ENCODE peak calls at places on chromosome 11, in six cellular contexts. One of them, this sample, is unnamed.

GRCh38 chr11:40285520-40285919 is 1173.9 kb downstream of the LRRC4C start:
- DNase-seq in Panc1: no peak
- DNase-seq in heart right ventricle: no peak
- DNase-seq in brain microvascular endothelial cell: no peak
- DNase-seq in astrocyte: no peak
- DNase-seq in Peyer's patch: no peak
- DNase-seq in this sample: no peak

GRCh38 chr11:18209058-18209457 is 27.5 kb downstream of the SAA4 start:
- DNase-seq in Panc1: no peak
- DNase-seq in heart right ventricle: no peak
- DNase-seq in brain microvascular endothelial cell: no peak
- DNase-seq in astrocyte: no peak
- DNase-seq in Peyer's patch: no peak
- DNase-seq in this sample: no peak

GRCh38 chr11:20112291-20113146 is 47.8 kb downstream of the DBX1 start:
- DNase-seq in Panc1: peak
- DNase-seq in heart right ventricle: peak
- DNase-seq in brain microvascular endothelial cell: peak
- DNase-seq in astrocyte: peak
- DNase-seq in Peyer's patch: peak
- DNase-seq in this sample: peak

GRCh38 chr11:12691473-12691872 is 17.3 kb downstream of the TEAD1 start:
- DNase-seq in Panc1: no peak
- DNase-seq in heart right ventricle: no peak
- DNase-seq in brain microvascular endothelial cell: peak
- DNase-seq in astrocyte: peak
- DNase-seq in Peyer's patch: no peak
- DNase-seq in this sample: no peak

GRCh38 chr11:110077866-110078325 is 15.3 kb upstream of the ZC3H12C start:
- DNase-seq in Panc1: no peak
- DNase-seq in heart right ventricle: no peak
- DNase-seq in brain microvascular endothelial cell: peak
- DNase-seq in astrocyte: peak
- DNase-seq in Peyer's patch: no peak
- DNase-seq in this sample: peak

GRCh38 chr11:45904309-45904915 is 2.7 kb downstream of the FREY1 start:
- DNase-seq in Panc1: no peak
- DNase-seq in heart right ventricle: no peak
- DNase-seq in brain microvascular endothelial cell: no peak
- DNase-seq in astrocyte: no peak
- DNase-seq in Peyer's patch: peak
- DNase-seq in this sample: no peak

GRCh38 chr11:115132829-115133228 is 371.4 kb downstream of the CADM1 start:
- DNase-seq in Panc1: no peak
- DNase-seq in heart right ventricle: no peak
- DNase-seq in brain microvascular endothelial cell: no peak
- DNase-seq in astrocyte: no peak
- DNase-seq in Peyer's patch: no peak
- DNase-seq in this sample: no peak

GRCh38 chr11:65977621-65978390 is 16.3 kb downstream of the SART1 start:
- DNase-seq in Panc1: no peak
- DNase-seq in heart right ventricle: no peak
- DNase-seq in brain microvascular endothelial cell: no peak
- DNase-seq in astrocyte: no peak
- DNase-seq in Peyer's patch: no peak
- DNase-seq in this sample: no peak

GRCh38 chr11:129331217-129331616 is 44.4 kb upstream of the BARX2 start:
- DNase-seq in Panc1: no peak
- DNase-seq in heart right ventricle: no peak
- DNase-seq in brain microvascular endothelial cell: no peak
- DNase-seq in astrocyte: peak
- DNase-seq in Peyer's patch: peak
- DNase-seq in this sample: no peak

GRCh38 chr11:27697679-27698275 is 2.5 kb downstream of the BDNF start:
- DNase-seq in Panc1: no peak
- DNase-seq in heart right ventricle: no peak
- DNase-seq in brain microvascular endothelial cell: no peak
- DNase-seq in astrocyte: peak
- DNase-seq in Peyer's patch: no peak
- DNase-seq in this sample: no peak

GRCh38 chr11:116035972-116036371 is 531.8 kb upstream of the CADM1 start:
- DNase-seq in Panc1: no peak
- DNase-seq in heart right ventricle: no peak
- DNase-seq in brain microvascular endothelial cell: no peak
- DNase-seq in astrocyte: no peak
- DNase-seq in Peyer's patch: no peak
- DNase-seq in this sample: no peak

DNA sequence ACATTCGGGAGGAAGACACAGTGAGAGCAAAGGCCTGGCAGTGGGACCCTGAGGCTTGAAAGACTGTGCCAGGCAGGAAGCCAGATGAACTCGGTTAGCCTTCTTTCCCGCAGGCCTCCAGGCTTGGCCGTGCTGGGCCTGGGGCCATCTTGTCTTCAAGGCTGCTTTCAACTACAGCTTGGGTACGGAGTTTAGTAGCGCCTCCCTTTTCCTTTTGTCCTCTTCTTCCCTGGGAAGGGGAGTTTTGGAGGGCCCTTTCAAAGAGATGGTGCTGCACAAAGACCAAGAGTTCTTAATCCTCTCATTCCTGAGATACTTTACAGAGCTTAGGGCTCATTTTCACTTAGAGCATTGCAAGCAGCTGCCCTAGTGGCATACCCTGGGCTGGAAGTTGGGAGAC is 87.5 kb downstream of the TP53I11 start:
- DNase-seq in Panc1: no peak
- DNase-seq in heart right ventricle: no peak
- DNase-seq in brain microvascular endothelial cell: no peak
- DNase-seq in astrocyte: peak
- DNase-seq in Peyer's patch: no peak
- DNase-seq in this sample: no peak
- H3K27ac ChIP-seq in Panc1: peak
- H3K27ac ChIP-seq in heart right ventricle: peak
- H3K27ac ChIP-seq in brain microvascular endothelial cell: no peak
- H3K27ac ChIP-seq in astrocyte: no peak
- H3K27ac ChIP-seq in Peyer's patch: no peak
- H3K27ac ChIP-seq in this sample: no peak

GRCh38 chr11:64484308-64485061 is 106.5 kb upstream of the SLC22A12 start:
- DNase-seq in Panc1: no peak
- DNase-seq in heart right ventricle: no peak
- DNase-seq in brain microvascular endothelial cell: no peak
- DNase-seq in astrocyte: no peak
- DNase-seq in Peyer's patch: no peak
- DNase-seq in this sample: no peak
- TF ChIP-seq CTCF in Panc1: no peak
- TF ChIP-seq CTCF in heart right ventricle: no peak
- TF ChIP-seq CTCF in brain microvascular endothelial cell: no peak
- TF ChIP-seq CTCF in astrocyte: no peak
- TF ChIP-seq CTCF in Peyer's patch: no peak
- TF ChIP-seq CTCF in this sample: no peak

DNA sequence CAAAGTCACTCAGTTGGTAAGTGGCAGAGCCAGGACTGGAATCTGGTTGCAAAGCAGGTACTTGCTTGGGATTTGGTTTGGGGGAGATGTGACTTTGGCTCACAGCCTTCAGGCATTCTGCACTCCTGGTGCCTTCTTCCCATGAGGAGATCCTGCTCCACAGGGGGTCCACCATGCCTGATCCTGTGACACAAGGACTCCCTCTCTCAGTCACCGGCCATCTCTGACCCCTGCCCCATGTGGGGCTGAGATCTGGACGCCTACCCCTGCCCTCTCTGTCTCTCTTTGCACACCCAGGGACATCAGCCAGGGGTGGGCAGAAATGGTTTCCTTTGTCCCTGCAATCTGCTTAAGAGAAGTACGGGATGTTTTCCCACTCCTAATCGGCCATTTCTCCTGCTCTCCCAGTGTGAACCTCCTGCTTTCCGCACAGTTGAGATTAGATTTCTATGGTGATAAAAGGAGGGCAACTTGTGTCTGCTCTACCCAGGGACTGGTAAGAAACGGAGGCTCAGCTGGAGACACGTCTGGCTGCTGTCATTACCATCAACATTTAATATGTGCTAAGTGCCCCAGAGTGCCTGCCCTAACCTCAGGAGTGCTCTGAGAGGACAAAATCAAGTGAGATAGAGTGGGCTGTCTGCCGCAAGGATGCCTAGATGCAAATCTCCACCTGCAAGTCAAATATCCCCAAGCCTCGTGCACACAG is 11.1 kb upstream of the FXYD6 start:
- DNase-seq in Panc1: no peak
- DNase-seq in heart right ventricle: no peak
- DNase-seq in brain microvascular endothelial cell: no peak
- DNase-seq in astrocyte: no peak
- DNase-seq in Peyer's patch: peak
- DNase-seq in this sample: no peak
- H3K27ac ChIP-seq in Panc1: no peak
- H3K27ac ChIP-seq in heart right ventricle: peak
- H3K27ac ChIP-seq in brain microvascular endothelial cell: no peak
- H3K27ac ChIP-seq in astrocyte: no peak
- H3K27ac ChIP-seq in Peyer's patch: no peak
- H3K27ac ChIP-seq in this sample: no peak

DNA sequence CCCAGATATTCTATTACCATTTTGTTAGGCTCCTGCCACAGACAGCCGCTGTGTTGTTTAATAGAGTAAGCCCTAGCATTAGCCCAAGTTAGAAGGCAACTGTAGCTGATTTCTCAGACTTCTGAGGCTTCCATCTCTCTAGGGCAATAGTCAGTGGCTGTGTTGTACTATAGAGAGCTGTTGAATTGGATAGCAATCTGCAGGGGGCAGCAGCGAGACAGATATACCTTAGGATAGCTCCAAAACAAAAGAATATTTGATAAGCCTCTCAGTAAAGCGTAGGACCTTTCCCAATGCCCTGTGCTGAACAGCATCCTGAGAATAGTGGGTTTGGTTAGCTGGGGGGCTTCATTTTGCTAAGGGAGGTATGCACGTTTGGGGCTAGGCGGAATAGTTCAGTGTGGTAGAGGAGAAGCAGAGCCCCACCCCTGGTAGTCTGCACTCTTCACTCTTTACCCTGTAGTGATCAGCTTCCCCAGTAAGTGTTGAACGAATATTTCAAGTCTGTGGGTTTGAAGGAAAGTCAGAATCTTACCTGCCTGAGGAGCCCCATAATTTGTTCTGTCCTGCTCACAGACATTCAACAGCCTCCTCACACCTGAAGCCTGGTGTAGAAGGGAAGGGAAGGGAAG is 515.1 kb downstream of the INSC start:
- DNase-seq in Panc1: no peak
- DNase-seq in heart right ventricle: no peak
- DNase-seq in brain microvascular endothelial cell: peak
- DNase-seq in astrocyte: no peak
- DNase-seq in Peyer's patch: peak
- DNase-seq in this sample: peak
- TF ChIP-seq CTCF in Panc1: peak
- TF ChIP-seq CTCF in heart right ventricle: peak
- TF ChIP-seq CTCF in brain microvascular endothelial cell: peak
- TF ChIP-seq CTCF in astrocyte: no peak
- TF ChIP-seq CTCF in Peyer's patch: peak
- TF ChIP-seq CTCF in this sample: no peak

GRCh38 chr11:78314753-78315152 is 102.9 kb downstream of the GAB2 start:
- DNase-seq in Panc1: no peak
- DNase-seq in heart right ventricle: no peak
- DNase-seq in brain microvascular endothelial cell: no peak
- DNase-seq in astrocyte: no peak
- DNase-seq in Peyer's patch: no peak
- DNase-seq in this sample: no peak

GRCh38 chr11:78319453-78319955 is 98.1 kb downstream of the GAB2 start:
- DNase-seq in Panc1: no peak
- DNase-seq in heart right ventricle: no peak
- DNase-seq in brain microvascular endothelial cell: peak
- DNase-seq in astrocyte: no peak
- DNase-seq in Peyer's patch: peak
- DNase-seq in this sample: no peak

GRCh38 chr11:78315724-78316123 is 101.9 kb downstream of the GAB2 start:
- DNase-seq in Panc1: no peak
- DNase-seq in heart right ventricle: no peak
- DNase-seq in brain microvascular endothelial cell: no peak
- DNase-seq in astrocyte: no peak
- DNase-seq in Peyer's patch: no peak
- DNase-seq in this sample: no peak

GRCh38 chr11:78318733-78319132 is 98.9 kb downstream of the GAB2 start:
- DNase-seq in Panc1: no peak
- DNase-seq in heart right ventricle: no peak
- DNase-seq in brain microvascular endothelial cell: no peak
- DNase-seq in astrocyte: no peak
- DNase-seq in Peyer's patch: no peak
- DNase-seq in this sample: no peak

DNA sequence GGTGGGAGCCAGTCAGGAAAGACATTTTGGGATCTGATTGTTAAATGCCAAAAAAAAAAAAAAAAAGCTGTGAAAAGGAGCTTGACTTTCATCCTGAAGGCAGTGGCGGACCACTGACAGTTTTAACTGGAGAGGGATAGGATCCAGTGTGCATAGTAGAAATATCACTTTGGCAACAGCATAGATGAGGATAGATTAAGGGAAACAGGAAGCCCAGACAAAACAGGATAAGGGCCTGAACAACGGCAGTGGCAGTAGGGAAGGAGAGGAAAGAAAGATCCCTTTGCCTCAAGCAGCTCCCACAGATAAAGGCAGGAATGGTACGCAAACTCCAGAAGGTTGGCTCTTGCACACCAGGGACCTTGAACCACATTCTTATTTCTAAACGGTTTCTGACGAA is 99.3 kb downstream of the GAB2 start:
- DNase-seq in Panc1: no peak
- DNase-seq in heart right ventricle: no peak
- DNase-seq in brain microvascular endothelial cell: no peak
- DNase-seq in astrocyte: no peak
- DNase-seq in Peyer's patch: no peak
- DNase-seq in this sample: no peak
- H3K27ac ChIP-seq in Panc1: no peak
- H3K27ac ChIP-seq in heart right ventricle: peak
- H3K27ac ChIP-seq in brain microvascular endothelial cell: no peak
- H3K27ac ChIP-seq in astrocyte: no peak
- H3K27ac ChIP-seq in Peyer's patch: no peak
- H3K27ac ChIP-seq in this sample: no peak

DNA sequence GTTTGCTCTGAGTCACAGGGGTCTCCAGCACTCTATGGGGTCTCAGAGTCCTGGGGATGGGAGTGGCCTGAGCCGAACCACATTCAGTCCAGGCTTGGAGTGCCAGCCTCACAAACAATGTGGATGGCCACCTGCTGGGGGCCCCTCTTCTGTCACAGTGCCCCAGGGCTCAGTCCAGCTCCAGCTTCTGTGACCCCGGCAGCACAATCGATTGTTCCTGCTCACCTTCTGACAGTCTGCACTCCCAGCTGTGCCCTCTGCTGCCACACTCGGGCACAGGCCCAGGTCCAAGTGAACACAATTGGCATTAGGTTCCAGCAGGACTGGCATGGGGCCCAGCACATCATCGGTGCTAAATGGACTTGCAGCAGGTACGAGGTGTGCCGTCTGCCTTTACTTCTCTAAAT is 84.8 kb downstream of the TP53I11 start:
- DNase-seq in Panc1: no peak
- DNase-seq in heart right ventricle: peak
- DNase-seq in brain microvascular endothelial cell: no peak
- DNase-seq in astrocyte: no peak
- DNase-seq in Peyer's patch: peak
- DNase-seq in this sample: no peak
- TF ChIP-seq CTCF in Panc1: no peak
- TF ChIP-seq CTCF in heart right ventricle: peak
- TF ChIP-seq CTCF in brain microvascular endothelial cell: no peak
- TF ChIP-seq CTCF in astrocyte: no peak
- TF ChIP-seq CTCF in Peyer's patch: no peak
- TF ChIP-seq CTCF in this sample: no peak

GRCh38 chr11:34356576-34356917 is 1.3 kb downstream of the ABTB2 start:
- DNase-seq in Panc1: no peak
- DNase-seq in heart right ventricle: no peak
- DNase-seq in brain microvascular endothelial cell: peak
- DNase-seq in astrocyte: peak
- DNase-seq in Peyer's patch: peak
- DNase-seq in this sample: peak
- H3K27ac ChIP-seq in Panc1: peak
- H3K27ac ChIP-seq in heart right ventricle: peak
- H3K27ac ChIP-seq in brain microvascular endothelial cell: no peak
- H3K27ac ChIP-seq in astrocyte: no peak
- H3K27ac ChIP-seq in Peyer's patch: no peak
- H3K27ac ChIP-seq in this sample: peak

This sample was measured in RWPE1.